ENCODE peak calls at places on chromosomes 3 and 15, in six cellular contexts. I is CD8-positive, alpha-beta memory T cell; Z is IMR-90; S is fibroblast of the aortic adventitia; V is neural progenitor cell; H is A549. O is an unnamed sample.

GRCh38 chr3:82610236-82610635 is 848.8 kb upstream of the GBE1 start:
- DNase-seq in Z (no peak), H (no peak), S (no peak), V (no peak), I (no peak), O (no peak)

GRCh38 chr3:124520970-124521369 is 209.3 kb upstream of the UMPS start:
- DNase-seq in V (no peak), I (no peak), H (no peak), S (no peak), Z (peak), O (no peak)

GRCh38 chr3:155339052-155339451 is 45.6 kb upstream of the STRIT1 start:
- DNase-seq in S (no peak), H (no peak), Z (no peak), I (no peak), V (no peak), O (no peak)

GRCh38 chr3:184574552-184575430 is 13.2 kb downstream of the EPHB3 start:
- DNase-seq in S (no peak), I (no peak), H (no peak), V (peak), Z (no peak), O (peak)

GRCh38 chr15:27046891-27047290 is 75.9 kb downstream of the GABRG3 start:
- DNase-seq in S (no peak), H (no peak), I (no peak), V (no peak), Z (no peak), O (no peak)

GRCh38 chr3:12323237-12323636 is 34.4 kb downstream of the PPARG start:
- DNase-seq in V (no peak), S (no peak), I (no peak), H (no peak), Z (no peak), O (no peak)

GRCh38 chr15:68542771-68543544 is 35.8 kb upstream of the CORO2B start:
- DNase-seq in Z (peak), I (no peak), S (peak), V (no peak), H (peak), O (peak)

GRCh38 chr3:23811117-23811487 is 5.3 kb downstream of the UBE2E1 start:
- DNase-seq in Z (no peak), S (peak), H (no peak), V (peak), I (no peak), O (peak)

GRCh38 chr15:90679959-90680358 is 37.2 kb upstream of the BLM start:
- DNase-seq in Z (no peak), S (no peak), I (no peak), H (no peak), V (no peak), O (no peak)

GRCh38 chr3:148902173-148902791 is 37.2 kb downstream of the CPA3 start:
- DNase-seq in S (peak), V (no peak), Z (peak), I (no peak), H (no peak), O (peak)

GRCh38 chr3:113496924-113497323 is 18.0 kb downstream of the SPICE1 start:
- DNase-seq in S (peak), H (no peak), V (no peak), Z (peak), I (no peak), O (peak)

GRCh38 chr3:121411554-121411953 is 134.2 kb downstream of the POLQ start:
- DNase-seq in S (peak), I (no peak), V (no peak), Z (peak), H (no peak), O (peak)

GRCh38 chr3:71111784-71112440 is 471.6 kb downstream of the FOXP1 start:
- DNase-seq in V (no peak), I (no peak), S (peak), H (no peak), Z (peak), O (peak)

GRCh38 chr3:161412117-161412516 is 40.8 kb upstream of the SPTSSB start:
- DNase-seq in H (no peak), S (no peak), I (no peak), Z (no peak), V (no peak), O (no peak)

GRCh38 chr3:151393961-151394360 is 9.4 kb upstream of the P2RY12 start:
- DNase-seq in Z (no peak), S (no peak), V (no peak), H (no peak), I (no peak), O (no peak)

GRCh38 chr3:64451283-64452012 is 226.2 kb upstream of the PRICKLE2 start:
- DNase-seq in H (no peak), V (no peak), Z (no peak), I (no peak), S (no peak), O (no peak)

GRCh38 chr3:42377681-42378080 is 32.7 kb downstream of the LYZL4 start:
- DNase-seq in V (no peak), S (no peak), Z (no peak), H (no peak), I (no peak), O (no peak)

DNA sequence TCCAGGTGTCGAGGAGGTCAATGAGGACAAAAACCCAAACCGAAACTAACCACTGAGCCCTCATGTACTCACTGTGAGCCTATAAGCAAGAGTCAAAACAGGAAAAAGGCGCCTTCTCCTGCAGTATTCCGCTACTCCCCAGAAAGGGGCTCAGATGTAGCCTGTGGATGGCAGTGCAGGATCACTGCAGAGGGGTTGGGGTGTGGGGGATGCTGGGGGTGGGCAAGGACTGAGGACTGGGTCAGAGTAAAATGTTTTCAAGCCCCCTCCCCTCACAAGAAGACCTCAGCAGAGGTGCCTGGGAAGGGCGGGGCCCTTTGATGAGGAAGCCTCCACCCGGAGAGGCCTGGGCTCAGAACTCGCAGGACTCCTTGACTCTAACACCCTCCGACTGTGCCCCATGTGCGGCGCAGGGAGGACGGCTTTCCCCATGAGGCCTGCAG is 170.1 kb downstream of the OSBPL10 start:
- DNase-seq in I (no peak), S (no peak), V (no peak), H (no peak), Z (no peak), O (no peak)
- H3K4me3 ChIP-seq in I (no peak), S (no peak), V (no peak), H (no peak), Z (no peak), O (no peak)

DNA sequence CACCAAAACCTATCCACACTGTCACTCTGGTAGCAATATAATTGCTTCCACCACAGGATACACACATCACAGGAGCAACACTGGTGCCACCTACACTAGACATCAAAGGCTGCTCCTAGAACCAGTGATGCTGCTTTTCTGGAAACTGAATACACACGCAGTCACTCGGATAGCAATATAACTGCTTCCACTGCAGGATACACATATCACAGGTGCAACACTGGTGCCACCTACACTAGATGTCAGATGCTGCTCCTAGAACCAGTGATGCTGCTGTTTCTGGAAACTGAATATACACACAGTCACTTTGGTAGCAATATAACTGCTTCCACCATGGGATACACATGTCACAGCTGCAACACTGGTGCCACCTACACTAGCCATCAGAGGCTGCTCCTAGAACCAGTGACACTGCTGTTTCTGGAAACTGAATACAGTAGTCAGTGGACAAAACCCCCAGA is 6.9 kb upstream of the TNFSF10 start:
- DNase-seq in V (no peak), Z (no peak), I (no peak), S (no peak), H (no peak), O (no peak)
- H3K4me3 ChIP-seq in V (no peak), Z (no peak), I (no peak), S (no peak), H (no peak), O (no peak)

GRCh38 chr3:111667170-111667569 is 72.0 kb upstream of the ZBED2 start:
- DNase-seq in Z (no peak), H (no peak), S (no peak), I (peak), V (no peak), O (no peak)
- H3K4me3 ChIP-seq in Z (no peak), H (no peak), S (no peak), I (peak), V (no peak), O (no peak)

DNA sequence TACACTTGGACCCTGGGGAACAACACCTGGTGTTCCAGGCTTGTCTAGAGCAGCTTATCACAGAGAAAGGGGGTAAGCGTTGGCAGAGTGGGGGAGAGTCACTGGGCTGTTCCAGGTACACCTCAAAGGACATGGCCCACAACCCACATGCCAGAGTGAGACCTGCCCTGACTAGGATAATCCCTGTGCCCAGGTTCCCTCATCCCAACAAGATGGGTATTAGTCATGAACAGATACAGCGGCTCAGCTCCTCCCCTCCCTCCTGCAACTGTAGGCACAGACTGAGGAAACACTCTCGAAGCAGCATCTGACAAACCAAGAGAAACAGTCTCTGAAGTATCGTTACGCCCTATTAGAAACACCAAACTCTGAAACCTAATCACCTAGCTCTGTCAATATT is 32.1 kb upstream of the RPS17 start:
- DNase-seq in S (peak), Z (peak), I (no peak), V (no peak), H (no peak), O (no peak)
- H3K4me3 ChIP-seq in S (peak), Z (no peak), I (no peak), V (no peak), H (no peak), O (no peak)

GRCh38 chr3:46693897-46694235 is 387 bp upstream of the ALS2CL start:
- DNase-seq in I (no peak), V (no peak), Z (no peak), S (no peak), H (no peak), O (no peak)
- H3K4me3 ChIP-seq in I (peak), V (peak), Z (peak), S (peak), H (peak), O (peak)

GRCh38 chr3:33578325-33579180 is 138.3 kb upstream of the UBP1 start:
- DNase-seq in V (peak), S (peak), I (no peak), H (peak), Z (peak), O (peak)

GRCh38 chr3:33577588-33577987 is 137.4 kb upstream of the UBP1 start:
- DNase-seq in S (no peak), Z (no peak), H (no peak), I (no peak), V (peak), O (no peak)

GRCh38 chr3:33579843-33580242 is 138.2 kb downstream of the CLASP2 start:
- DNase-seq in Z (no peak), I (no peak), V (no peak), S (no peak), H (no peak), O (no peak)

GRCh38 chr3:33577173-33577572 is 137.0 kb upstream of the UBP1 start:
- DNase-seq in H (no peak), V (no peak), S (no peak), Z (no peak), I (no peak), O (no peak)

GRCh38 chr3:33579181-33579510 is 138.9 kb downstream of the CLASP2 start:
- DNase-seq in H (no peak), I (no peak), Z (no peak), V (no peak), S (no peak), O (no peak)
- H3K4me3 ChIP-seq in H (no peak), I (no peak), Z (no peak), V (peak), S (no peak), O (no peak)

GRCh38 chr3:187291001-187291511 is 481 bp downstream of the MASP1 start:
- DNase-seq in I (no peak), H (no peak), S (peak), Z (peak), V (peak), O (peak)
- H3K4me3 ChIP-seq in I (no peak), H (no peak), S (peak), Z (peak), V (peak), O (no peak)

GRCh38 chr3:49352286-49352685 is 5.9 kb downstream of the GPX1 start:
- DNase-seq in V (no peak), Z (no peak), H (no peak), S (no peak), I (no peak), O (no peak)
- H3K4me3 ChIP-seq in V (no peak), Z (no peak), H (no peak), S (no peak), I (no peak), O (no peak)

O was measured in cardiac fibroblast.